ENCODE peak calls at places on chromosomes 4 and X, in four cellular contexts. E is H1, O is IMR-90, F is mesenchymal stem cell. Z is an unnamed sample.

GRCh38 chr4:130210871-130211270 is 1114.9 kb downstream of the C4orf33 start:
- DNase-seq in E (no peak), O (no peak), F (peak; percentile 65), Z (no peak)

GRCh38 chr4:137896221-137896737 is 345.9 kb downstream of the SLC7A11 start:
- DNase-seq in E (no peak), O (peak; percentile 23), F (no peak), Z (no peak)

GRCh38 chr4:21410372-21410771 is 538.2 kb downstream of the KCNIP4 start:
- DNase-seq in E (no peak), O (no peak), F (no peak), Z (peak; percentile 27)

GRCh38 chrX:119672252-119672825 is 20.6 kb downstream of the SEPTIN6 start:
- DNase-seq in E (no peak), O (peak; percentile 40), F (no peak), Z (no peak)

GRCh38 chrX:373641-374471 is 12.9 kb downstream of the PPP2R3B start:
- DNase-seq in E (no peak), O (peak; percentile 27), F (peak; percentile 42), Z (peak; percentile 59)

GRCh38 chr4:71377561-71377960 is 38.7 kb downstream of the SLC4A4 start:
- DNase-seq in E (no peak), O (peak; percentile 95), F (peak; percentile 93), Z (no peak)

GRCh38 chr4:173703076-173703475 is 173.0 kb upstream of the HAND2 start:
- DNase-seq in E (no peak), O (no peak), F (no peak), Z (no peak)

GRCh38 chrX:133999013-133999705 is 13.8 kb upstream of the GPC3 start:
- DNase-seq in E (no peak), O (no peak), F (peak; percentile 70), Z (no peak)

GRCh38 chr4:38678078-38678477 is 14.1 kb downstream of the KLF3 start:
- DNase-seq in E (no peak), O (peak; percentile 100), F (peak; percentile 95), Z (no peak)

GRCh38 chr4:6095023-6095817 is 77.0 kb upstream of the C4orf50 start:
- DNase-seq in E (no peak), O (peak; percentile 4), F (no peak), Z (no peak)

GRCh38 chr4:37767546-37767945 is 58.9 kb upstream of the PGM2 start:
- DNase-seq in E (no peak), O (peak; percentile 44), F (no peak), Z (no peak)

GRCh38 chr4:117783716-117784115 is 250.6 kb upstream of the NDST3 start:
- DNase-seq in E (no peak), O (peak; percentile 62), F (peak; percentile 83), Z (no peak)

GRCh38 chr4:12689457-12689856 is 794.7 kb downstream of the RAB28 start:
- DNase-seq in E (no peak), O (no peak), F (no peak), Z (no peak)

GRCh38 chrX:143581260-143581659 is 54.6 kb downstream of the SLITRK4 start:
- DNase-seq in E (no peak), O (no peak), F (no peak), Z (no peak)

DNA sequence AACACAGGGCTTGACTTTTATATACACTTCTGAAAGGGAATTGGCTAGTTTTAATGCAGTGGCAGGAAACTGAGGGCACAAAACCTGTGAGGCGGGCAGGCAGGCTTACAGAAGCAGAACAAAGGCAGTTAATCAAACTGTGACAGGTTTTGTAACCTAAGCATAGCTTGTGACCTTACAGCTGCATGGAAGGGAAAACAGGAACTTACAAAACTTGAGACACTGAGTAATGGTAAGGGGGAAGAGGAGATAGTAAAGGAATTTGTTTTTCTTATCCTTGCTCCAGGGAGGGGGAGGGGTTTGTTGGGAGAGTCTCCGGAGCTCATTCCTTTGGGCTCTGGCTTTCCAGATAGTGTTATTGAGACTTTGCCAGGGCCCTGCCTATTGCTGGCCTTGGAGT is 55.6 kb downstream of the SLITRK4 start:
- DNase-seq in E (no peak), O (no peak), F (peak; percentile 46), Z (no peak)
- H4K8ac ChIP-seq in E (no peak overlapping the region), O (no peak overlapping the region), F (no peak overlapping the region), Z (no peak overlapping the region)

GRCh38 chr4:152045397-152045780 is 284.6 kb upstream of the GATB start:
- DNase-seq in E (no peak), O (no peak), F (no peak), Z (no peak)
- H4K8ac ChIP-seq in E (no peak overlapping the region), O (no peak overlapping the region), F (no peak overlapping the region), Z (no peak overlapping the region)

GRCh38 chr4:16461362-16461761 is 235.1 kb upstream of the TAPT1 start:
- DNase-seq in E (no peak), O (no peak), F (peak; percentile 4), Z (no peak)

DNA sequence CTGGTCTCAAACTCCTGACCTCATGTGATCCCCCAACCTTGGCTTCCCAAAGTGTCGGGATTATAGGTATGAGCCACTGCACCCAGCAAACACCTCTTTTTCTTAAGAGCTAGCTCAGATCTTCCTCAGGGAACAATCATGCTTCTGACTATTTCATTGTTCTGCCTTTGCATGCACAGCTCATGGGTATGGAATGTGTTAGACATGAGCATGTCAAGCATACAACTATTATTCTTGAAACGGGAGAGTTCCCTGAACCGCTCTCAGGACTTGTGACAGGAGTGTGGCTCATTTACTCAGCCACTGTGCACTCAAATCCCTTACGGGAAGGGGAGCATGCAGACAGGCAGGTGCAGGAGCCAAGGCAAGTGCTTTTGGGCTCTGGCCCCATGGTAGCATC is 231.7 kb upstream of the TAPT1 start:
- DNase-seq in E (no peak), O (peak; percentile 33), F (no peak), Z (no peak)
- H4K8ac ChIP-seq in E (no peak overlapping the region), O (no peak overlapping the region), F (no peak overlapping the region), Z (no peak overlapping the region)

DNA sequence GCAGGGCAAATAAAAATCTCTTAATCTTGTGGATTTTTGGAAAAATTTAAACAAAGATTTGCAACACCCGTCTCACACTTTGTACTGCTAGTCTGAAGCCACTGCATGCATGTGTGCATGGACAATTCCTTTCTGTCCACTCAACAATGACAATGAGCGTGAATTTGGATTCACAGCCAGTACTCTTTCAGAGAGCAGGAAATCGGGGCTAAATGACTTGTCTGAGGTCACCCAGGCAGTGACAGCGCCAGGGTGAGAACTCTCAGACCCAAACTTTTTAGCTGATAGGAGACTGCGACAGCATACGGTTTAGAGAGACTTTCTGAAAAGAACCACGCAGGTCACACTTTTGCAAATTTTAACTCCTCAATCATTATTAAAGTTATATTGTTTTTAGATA is 90.9 kb downstream of the ZNF827 start:
- DNase-seq in E (no peak), O (no peak), F (no peak), Z (no peak)
- H4K8ac ChIP-seq in E (no peak overlapping the region), O (no peak overlapping the region), F (no peak overlapping the region), Z (no peak overlapping the region)

DNA sequence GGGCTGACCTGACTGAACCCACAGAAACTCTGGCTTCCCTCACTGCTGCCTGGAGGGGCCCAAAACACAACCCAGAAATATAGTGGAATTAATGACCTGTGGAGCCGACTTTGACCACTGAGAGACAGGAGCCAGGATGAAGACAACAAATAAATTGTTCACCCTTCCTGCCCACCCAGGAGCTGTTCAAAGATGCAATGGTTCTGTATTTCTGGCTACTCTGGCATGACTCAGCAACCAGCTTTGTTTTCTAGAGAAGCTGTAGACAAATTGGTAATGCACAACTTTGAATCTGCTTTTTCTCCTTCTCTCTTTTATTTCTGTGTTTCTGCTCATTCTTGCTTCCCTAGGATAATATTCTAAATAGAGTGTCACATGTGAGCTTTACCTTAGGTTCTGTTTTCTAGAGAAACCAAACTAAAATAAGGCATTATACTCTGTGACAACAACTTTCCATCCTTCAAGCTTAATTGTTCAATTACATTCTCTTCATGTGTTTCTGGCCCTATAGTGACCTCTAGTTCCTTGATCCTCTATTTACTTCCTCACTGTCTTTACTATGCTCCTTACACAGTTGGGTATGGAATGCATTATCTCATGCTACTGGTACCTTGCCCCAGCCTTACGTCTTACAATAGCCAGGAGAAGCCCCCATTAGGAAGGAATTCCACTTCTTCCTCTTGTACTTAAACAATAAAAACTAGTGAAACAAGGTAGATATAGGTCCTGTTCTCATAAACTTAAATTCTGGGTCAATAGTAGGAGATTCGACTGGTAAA is 6.5 kb upstream of the PRKG2 start:
- DNase-seq in E (no peak), O (peak; percentile 41), F (no peak), Z (no peak)
- H4K8ac ChIP-seq in E (no peak overlapping the region), O (no peak overlapping the region), F (no peak overlapping the region), Z (no peak overlapping the region)

GRCh38 chr4:177187371-177187770 is 122.3 kb upstream of the NEIL3 start:
- DNase-seq in E (no peak), O (peak; percentile 53), F (no peak), Z (no peak)

GRCh38 chr4:177185151-177185550 is 124.5 kb upstream of the NEIL3 start:
- DNase-seq in E (no peak), O (peak; percentile 41), F (no peak), Z (no peak)

GRCh38 chr4:177182156-177182555 is 127.5 kb upstream of the NEIL3 start:
- DNase-seq in E (no peak), O (peak; percentile 61), F (peak; percentile 34), Z (no peak)

GRCh38 chr4:177185579-177185978 is 124.1 kb upstream of the NEIL3 start:
- DNase-seq in E (no peak), O (no peak), F (no peak), Z (no peak)

GRCh38 chr4:177182728-177183127 is 126.9 kb upstream of the NEIL3 start:
- DNase-seq in E (no peak), O (peak; percentile 18), F (no peak), Z (no peak)
- H4K8ac ChIP-seq in E (no peak overlapping the region), O (no peak overlapping the region), F (no peak overlapping the region), Z (no peak overlapping the region)

GRCh38 chr4:41990029-41990382 is 324 bp upstream of the SLC30A9 start:
- DNase-seq in E (no peak), O (peak; percentile 1), F (no peak), Z (no peak)
- H4K8ac ChIP-seq in E (no peak overlapping the region), O (peak overlapping the region; percentile 97), F (peak overlapping the region; percentile 28), Z (no peak overlapping the region)

GRCh38 chr4:24598025-24598424 is 13.7 kb upstream of the DHX15 start:
- DNase-seq in E (no peak), O (peak; percentile 12), F (no peak), Z (no peak)
- H4K8ac ChIP-seq in E (no peak overlapping the region), O (no peak overlapping the region), F (no peak overlapping the region), Z (no peak overlapping the region)